ENCODE peak calls at places on chromosomes 3 and 15, in ten cellular contexts. H, I, O, T, Z, S, F, K, D and A are unnamed samples.

GRCh38 chr3:139533781-139534443 is 5.6 kb downstream of the RBP1 start:
- DNase-seq in H (no peak), T (no peak), O (peak), S (no peak), I (peak), Z (no peak), K (no peak), D (peak), F (no peak), A (peak)

GRCh38 chr3:111621535-111621934 is 26.4 kb upstream of the ZBED2 start:
- DNase-seq in D (no peak), F (no peak), S (no peak), H (no peak), K (no peak), I (peak), O (no peak), Z (no peak), T (no peak), A (no peak)

GRCh38 chr3:42214064-42214463 is 51.9 kb downstream of the CCK start:
- DNase-seq in D (no peak), I (no peak), S (no peak), Z (no peak), F (no peak), T (no peak), H (no peak), K (no peak), O (no peak), A (no peak)

GRCh38 chr3:61331937-61332590 is 80.8 kb upstream of the FHIT start:
- DNase-seq in F (no peak), Z (no peak), H (no peak), S (no peak), T (no peak), D (no peak), K (no peak), I (no peak), O (no peak), A (no peak)

GRCh38 chr15:90067953-90068613 is 34.2 kb downstream of the IDH2 start:
- DNase-seq in H (no peak), I (no peak), O (no peak), D (no peak), T (no peak), Z (no peak), S (no peak), K (no peak), F (no peak), A (no peak)

GRCh38 chr3:57696861-57697321 is 4.0 kb upstream of the DENND6A start:
- DNase-seq in D (peak), K (no peak), Z (no peak), I (no peak), O (no peak), T (peak), S (no peak), F (peak), H (no peak), A (no peak)

GRCh38 chr3:62007036-62007435 is 366.3 kb downstream of the FEZF2 start:
- DNase-seq in I (no peak), O (no peak), H (no peak), K (no peak), Z (no peak), S (no peak), D (peak), F (no peak), T (peak), A (no peak)

GRCh38 chr15:26667222-26667988 is 105.5 kb downstream of the GABRB3 start:
- DNase-seq in Z (no peak), D (no peak), H (no peak), O (no peak), S (no peak), F (no peak), I (no peak), T (no peak), K (no peak), A (no peak)

GRCh38 chr3:187238239-187238638 is 41.0 kb downstream of the RTP1 start:
- DNase-seq in H (no peak), I (no peak), Z (no peak), F (no peak), K (no peak), S (no peak), T (no peak), O (no peak), D (no peak), A (no peak)

GRCh38 chr3:30473374-30474051 is 132.9 kb upstream of the TGFBR2 start:
- DNase-seq in K (peak), S (no peak), F (peak), H (no peak), O (no peak), I (no peak), Z (no peak), T (no peak), D (peak), A (no peak)